ENCODE peak calls at places on chromosomes 6 and 20, in four cellular contexts. Z is HuH-7.5, R is KG1, Q is NCI-H460. G is an unnamed sample.

GRCh38 chr6:43800746-43801488 is 30.9 kb downstream of the VEGFA start:
- DNase-seq in Z (no peak), R (no peak), Q (no peak), G (no peak)

GRCh38 chr6:143064996-143065683 is 4.5 kb downstream of the AIG1 start:
- DNase-seq in Z (no peak), R (no peak), Q (no peak), G (no peak)

GRCh38 chr6:56890683-56891429 is 64.1 kb upstream of the BEND6 start:
- DNase-seq in Z (no peak), R (no peak), Q (peak; percentile 70), G (no peak)

GRCh38 chr6:132751306-132751705 is 6.4 kb downstream of the VNN2 start:
- DNase-seq in Z (no peak), R (no peak), Q (no peak), G (no peak)

GRCh38 chr20:63846128-63846771 is 15.0 kb upstream of the ABHD16B start:
- DNase-seq in Z (peak; percentile 94), R (no peak), Q (no peak), G (no peak)

GRCh38 chr20:25327521-25328235 is 63.0 kb downstream of the ABHD12 start:
- DNase-seq in Z (no peak), R (no peak), Q (no peak), G (no peak)

GRCh38 chr6:160427312-160428068 is 79.3 kb downstream of the SLC22A3 start:
- DNase-seq in Z (no peak), R (no peak), Q (no peak), G (no peak)

GRCh38 chr6:30945281-30945680 is 4.5 kb downstream of the MUCL3 start:
- DNase-seq in Z (no peak), R (no peak), Q (no peak), G (no peak)

GRCh38 chr6:106084973-106085686 is 1.0 kb upstream of the PRDM1 start:
- DNase-seq in Z (no peak), R (no peak), Q (no peak), G (no peak)

GRCh38 chr6:111971866-111972532 is 81.9 kb upstream of the CCN6 start:
- DNase-seq in Z (no peak), R (no peak), Q (no peak), G (no peak)

GRCh38 chr20:62764156-62764935 is 31.9 kb upstream of the MRGBP start:
- DNase-seq in Z (no peak), R (no peak), Q (no peak), G (no peak)

GRCh38 chr20:35173576-35174192 is 1.8 kb downstream of the PROCR start:
- DNase-seq in Z (no peak), R (no peak), Q (no peak), G (no peak)

GRCh38 chr20:3658708-3659491 is 4.3 kb downstream of the GFRA4 start:
- DNase-seq in Z (no peak), R (no peak), Q (no peak), G (peak; percentile 72)